ENCODE peak calls at places on chromosomes 11 and 22, in six cellular contexts. M, W, V, B, N and H are unnamed samples.

GRCh38 chr22:38948181-38948940 is 9.0 kb upstream of the APOBEC3A start:
- DNase-seq in B (no peak), W (no peak), N (no peak), M (no peak), V (no peak), H (no peak)

GRCh38 chr22:44024288-44024908 is at the start of gene PARVB:
- DNase-seq in N (peak; percentile 6), V (peak; percentile 42), W (no peak), M (no peak), B (peak; percentile 13), H (peak; percentile 71)

GRCh38 chr11:68270334-68271022 is 1.3 kb downstream of the C11orf24 start:
- DNase-seq in M (no peak), W (no peak), B (no peak), N (peak; percentile 24), V (no peak), H (no peak)

GRCh38 chr11:18698341-18699268 is at the start of gene TMEM86A:
- DNase-seq in M (peak; percentile 33), N (peak; percentile 83), V (peak; percentile 96), W (peak; percentile 59), B (peak; percentile 81), H (peak; percentile 94)

GRCh38 chr11:61541568-61541967 is 33.0 kb downstream of the LRRC10B start:
- DNase-seq in M (peak; percentile 36), W (peak; percentile 34), B (no peak), N (peak; percentile 78), V (peak; percentile 80), H (peak; percentile 74)

GRCh38 chr11:17298302-17298701 is 21.8 kb downstream of the NUCB2 start:
- DNase-seq in M (no peak), B (no peak), N (no peak), W (no peak), V (no peak), H (no peak)

GRCh38 chr11:65529475-65530156 is 4.7 kb downstream of the SCYL1 start:
- DNase-seq in V (no peak), B (no peak), M (no peak), N (no peak), W (no peak), H (no peak)

GRCh38 chr11:61102667-61103491 is 590 bp downstream of the CD5 start:
- DNase-seq in V (no peak), W (no peak), M (no peak), N (no peak), B (no peak), H (no peak)

GRCh38 chr11:134564472-134565200 is 152.6 kb upstream of the B3GAT1 start:
- DNase-seq in V (no peak), N (no peak), B (no peak), M (no peak), W (no peak), H (no peak)

GRCh38 chr22:41776381-41776780 is 24.1 kb upstream of the CCDC134 start:
- DNase-seq in W (no peak), B (no peak), V (no peak), M (no peak), N (no peak), H (no peak)

GRCh38 chr22:24435861-24436351 is 8.5 kb downstream of the ADORA2A start:
- DNase-seq in N (no peak), M (no peak), B (no peak), V (no peak), W (no peak), H (peak; percentile 90)

GRCh38 chr11:118886681-118887111 is 3.0 kb downstream of the CXCR5 start:
- DNase-seq in M (no peak), V (no peak), N (no peak), W (no peak), B (no peak), H (no peak)

GRCh38 chr11:43923327-43924111 is 18.9 kb upstream of the C11orf96 start:
- DNase-seq in N (peak; percentile 40), V (no peak), W (no peak), M (peak; percentile 69), B (peak; percentile 80), H (peak; percentile 75)

GRCh38 chr22:45322873-45323525 is 13.3 kb downstream of the FAM118A start:
- DNase-seq in V (no peak), N (no peak), W (no peak), M (no peak), B (no peak), H (no peak)

GRCh38 chr22:35661377-35661937 is 13.2 kb downstream of the APOL6 start:
- DNase-seq in M (peak; percentile 20), B (no peak), W (no peak), N (no peak), V (no peak), H (peak; percentile 73)

GRCh38 chr22:47583959-47584562 is 821.6 kb downstream of the TBC1D22A start:
- DNase-seq in M (no peak), V (no peak), W (no peak), N (no peak), B (no peak), H (no peak)
- H3K27ac ChIP-seq in M (no peak overlapping the region), V (no peak overlapping the region), W (no peak overlapping the region), N (no peak overlapping the region), B (no peak overlapping the region), H (no peak overlapping the region)

DNA sequence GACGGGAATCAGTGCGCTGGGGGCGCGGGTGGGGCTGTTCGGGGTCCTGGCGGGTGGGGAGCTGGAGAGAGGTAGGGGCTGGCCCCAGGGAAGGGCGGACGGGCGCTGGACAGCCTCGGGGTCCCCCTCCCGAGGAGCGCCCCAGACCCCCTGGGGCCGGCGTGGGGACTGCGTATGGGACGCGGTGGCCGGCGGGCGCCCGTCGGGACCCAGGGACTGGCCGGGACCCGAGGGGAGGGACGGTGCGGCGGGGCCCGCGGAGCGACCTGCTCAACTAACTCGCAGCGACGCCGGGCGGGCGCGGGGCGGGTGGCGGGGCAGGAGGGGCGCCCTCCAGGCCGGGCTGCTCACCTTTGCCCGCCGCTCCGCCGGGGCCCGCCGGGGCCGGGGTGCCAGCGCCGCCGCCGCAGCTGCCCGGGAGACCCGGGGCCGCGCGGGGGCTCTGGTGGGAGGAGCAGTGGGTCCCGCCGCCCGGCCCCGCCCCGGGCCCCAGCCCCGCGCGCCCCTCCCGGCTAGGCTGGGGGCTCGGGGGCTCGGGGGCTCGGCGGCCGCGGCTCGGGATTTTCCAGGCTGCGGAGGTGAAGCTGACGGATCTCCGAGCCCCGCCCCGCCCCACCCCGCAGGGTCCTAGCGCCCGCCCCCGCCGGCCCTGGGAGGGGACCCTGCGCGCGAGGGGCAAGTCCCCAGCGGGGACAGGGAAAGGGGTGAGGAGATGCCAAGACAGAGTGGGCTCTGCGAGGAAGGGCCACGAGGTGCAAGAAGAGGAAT is 12.3 kb downstream of the STARD10 start:
- DNase-seq in V (peak; percentile 66), W (no peak), N (peak; percentile 28), B (peak; percentile 64), M (no peak), H (peak; percentile 34)
- TF ChIP-seq EZH2 in V (no peak), W (no peak), N (no peak), B (no peak), M (no peak), H (no peak)

GRCh38 chr11:11243258-11243789 is 109.7 kb downstream of the CSNK2A3 start:
- DNase-seq in V (no peak), M (no peak), B (no peak), W (no peak), N (no peak), H (peak; percentile 24)
- H3K4me3 ChIP-seq in V (no peak overlapping the region), M (no peak overlapping the region), B (no peak overlapping the region), W (no peak overlapping the region), N (no peak overlapping the region), H (no peak overlapping the region)

GRCh38 chr11:367956-368413 is 1.3 kb upstream of the B4GALNT4 start:
- DNase-seq in W (no peak), V (peak; percentile 72), N (no peak), B (no peak), M (no peak), H (no peak)

GRCh38 chr11:371051-371450 is 1.8 kb downstream of the B4GALNT4 start:
- DNase-seq in W (no peak), M (no peak), V (no peak), N (no peak), B (no peak), H (no peak)

GRCh38 chr11:370087-370941 is 1.0 kb downstream of the B4GALNT4 start:
- DNase-seq in B (no peak), W (no peak), N (no peak), M (no peak), V (peak; percentile 82), H (no peak)

GRCh38 chr11:369336-370018 is at the start of gene B4GALNT4:
- DNase-seq in W (no peak), B (peak; percentile 25), M (no peak), N (peak; percentile 43), V (peak; percentile 67), H (peak; percentile 76)

GRCh38 chr11:368414-369335 is 624 bp upstream of the B4GALNT4 start:
- DNase-seq in M (no peak), B (no peak), N (peak; percentile 22), V (no peak), W (no peak), H (peak; percentile 60)
- H3K27ac ChIP-seq in M (no peak overlapping the region), B (no peak overlapping the region), N (no peak overlapping the region), V (no peak overlapping the region), W (peak overlapping the region; percentile 25), H (no peak overlapping the region)